ENCODE peak calls at places on chromosomes 2 and 18, in five cellular contexts. One of them, this sample, is unnamed.

GRCh38 chr2:101958071-101958470 is 33.7 kb upstream of the IL1R2 start:
- DNase-seq in CD8-positive, alpha-beta memory T cell: no peak
- DNase-seq in stimulated activated CD8-positive, alpha-beta memory T cell treated with anti-CD3 and anti-CD28 coated beads, Interleukin-2, amount 100 ng/mL, for 48 hours: no peak
- DNase-seq in NCI-H1048: no peak
- DNase-seq in SHP77 treated with DMSO at 0.1 percent for 48 hours: no peak
- DNase-seq in this sample: no peak

GRCh38 chr18:46917808-46918600 is 602 bp downstream of the KATNAL2 start:
- DNase-seq in CD8-positive, alpha-beta memory T cell: peak
- DNase-seq in stimulated activated CD8-positive, alpha-beta memory T cell treated with anti-CD3 and anti-CD28 coated beads, Interleukin-2, amount 100 ng/mL, for 48 hours: no peak
- DNase-seq in NCI-H1048: no peak
- DNase-seq in SHP77 treated with DMSO at 0.1 percent for 48 hours: no peak
- DNase-seq in this sample: no peak

GRCh38 chr2:111225871-111226270 is 105.2 kb downstream of the BCL2L11 start:
- DNase-seq in CD8-positive, alpha-beta memory T cell: no peak
- DNase-seq in stimulated activated CD8-positive, alpha-beta memory T cell treated with anti-CD3 and anti-CD28 coated beads, Interleukin-2, amount 100 ng/mL, for 48 hours: no peak
- DNase-seq in NCI-H1048: no peak
- DNase-seq in SHP77 treated with DMSO at 0.1 percent for 48 hours: no peak
- DNase-seq in this sample: no peak

GRCh38 chr2:206176128-206176527 is 16.4 kb downstream of the EEF1B2 start:
- DNase-seq in CD8-positive, alpha-beta memory T cell: no peak
- DNase-seq in stimulated activated CD8-positive, alpha-beta memory T cell treated with anti-CD3 and anti-CD28 coated beads, Interleukin-2, amount 100 ng/mL, for 48 hours: no peak
- DNase-seq in NCI-H1048: no peak
- DNase-seq in SHP77 treated with DMSO at 0.1 percent for 48 hours: no peak
- DNase-seq in this sample: no peak

GRCh38 chr18:5972298-5972697 is 77.0 kb upstream of the TMEM200C start:
- DNase-seq in CD8-positive, alpha-beta memory T cell: no peak
- DNase-seq in stimulated activated CD8-positive, alpha-beta memory T cell treated with anti-CD3 and anti-CD28 coated beads, Interleukin-2, amount 100 ng/mL, for 48 hours: no peak
- DNase-seq in NCI-H1048: no peak
- DNase-seq in SHP77 treated with DMSO at 0.1 percent for 48 hours: no peak
- DNase-seq in this sample: no peak

GRCh38 chr2:3780477-3781402 is 77.4 kb downstream of the DCDC2C start:
- DNase-seq in CD8-positive, alpha-beta memory T cell: no peak
- DNase-seq in stimulated activated CD8-positive, alpha-beta memory T cell treated with anti-CD3 and anti-CD28 coated beads, Interleukin-2, amount 100 ng/mL, for 48 hours: peak
- DNase-seq in NCI-H1048: peak
- DNase-seq in SHP77 treated with DMSO at 0.1 percent for 48 hours: peak
- DNase-seq in this sample: peak

GRCh38 chr2:238724728-238725127 is 123.2 kb upstream of the TWIST2 start:
- DNase-seq in CD8-positive, alpha-beta memory T cell: no peak
- DNase-seq in stimulated activated CD8-positive, alpha-beta memory T cell treated with anti-CD3 and anti-CD28 coated beads, Interleukin-2, amount 100 ng/mL, for 48 hours: no peak
- DNase-seq in NCI-H1048: no peak
- DNase-seq in SHP77 treated with DMSO at 0.1 percent for 48 hours: no peak
- DNase-seq in this sample: no peak

GRCh38 chr2:60100034-60100433 is 453.4 kb downstream of the BCL11A start:
- DNase-seq in CD8-positive, alpha-beta memory T cell: no peak
- DNase-seq in stimulated activated CD8-positive, alpha-beta memory T cell treated with anti-CD3 and anti-CD28 coated beads, Interleukin-2, amount 100 ng/mL, for 48 hours: no peak
- DNase-seq in NCI-H1048: no peak
- DNase-seq in SHP77 treated with DMSO at 0.1 percent for 48 hours: peak
- DNase-seq in this sample: no peak

GRCh38 chr2:74876081-74876886 is 42.4 kb downstream of the HK2 start:
- DNase-seq in CD8-positive, alpha-beta memory T cell: peak
- DNase-seq in stimulated activated CD8-positive, alpha-beta memory T cell treated with anti-CD3 and anti-CD28 coated beads, Interleukin-2, amount 100 ng/mL, for 48 hours: peak
- DNase-seq in NCI-H1048: no peak
- DNase-seq in SHP77 treated with DMSO at 0.1 percent for 48 hours: peak
- DNase-seq in this sample: peak

GRCh38 chr18:32469691-32470131 is 971 bp downstream of the GAREM1 start:
- DNase-seq in CD8-positive, alpha-beta memory T cell: no peak
- DNase-seq in stimulated activated CD8-positive, alpha-beta memory T cell treated with anti-CD3 and anti-CD28 coated beads, Interleukin-2, amount 100 ng/mL, for 48 hours: no peak
- DNase-seq in NCI-H1048: no peak
- DNase-seq in SHP77 treated with DMSO at 0.1 percent for 48 hours: no peak
- DNase-seq in this sample: no peak

GRCh38 chr2:33498291-33498956 is 22.0 kb downstream of the RASGRP3 start:
- DNase-seq in CD8-positive, alpha-beta memory T cell: no peak
- DNase-seq in stimulated activated CD8-positive, alpha-beta memory T cell treated with anti-CD3 and anti-CD28 coated beads, Interleukin-2, amount 100 ng/mL, for 48 hours: no peak
- DNase-seq in NCI-H1048: no peak
- DNase-seq in SHP77 treated with DMSO at 0.1 percent for 48 hours: no peak
- DNase-seq in this sample: no peak

GRCh38 chr2:230671117-230671516 is 41.5 kb upstream of the CAB39 start:
- DNase-seq in CD8-positive, alpha-beta memory T cell: no peak
- DNase-seq in stimulated activated CD8-positive, alpha-beta memory T cell treated with anti-CD3 and anti-CD28 coated beads, Interleukin-2, amount 100 ng/mL, for 48 hours: no peak
- DNase-seq in NCI-H1048: no peak
- DNase-seq in SHP77 treated with DMSO at 0.1 percent for 48 hours: no peak
- DNase-seq in this sample: no peak